ENCODE peak calls at places on chromosome X, in six cellular contexts. T is body of pancreas, W is GM23248, I is hepatocyte, Q is upper lobe of left lung, P is neuronal stem cell. C is an unnamed sample. For H3K4me1, the result is how much of the 10 kb centered on the place peaks cover.

GRCh38 chrX:140701480-140701879 is 8.1 kb upstream of the LINC00632 start:
- DNase-seq in P (no peak), T (peak), Q (no peak), I (peak), W (peak), C (no peak)

GRCh38 chrX:149185087-149185486 is 320.0 kb downstream of the IDS start:
- DNase-seq in W (peak), I (no peak), Q (no peak), P (no peak), T (no peak), C (no peak)

GRCh38 chrX:17642891-17643290 is 94.4 kb upstream of the SCML1 start:
- DNase-seq in I (no peak), P (no peak), T (no peak), W (no peak), Q (no peak), C (no peak)

GRCh38 chrX:125202486-125203378 is 116.9 kb upstream of the TEX13C start:
- DNase-seq in W (no peak), T (no peak), I (peak), Q (peak), P (no peak), C (no peak)

GRCh38 chrX:132216283-132216682 is 3.0 kb downstream of the RAP2C start:
- DNase-seq in T (no peak), Q (no peak), P (no peak), I (no peak), W (no peak), C (no peak)

GRCh38 chrX:28158019-28158777 is 176.9 kb upstream of the DCAF8L1 start:
- DNase-seq in Q (no peak), W (no peak), P (no peak), T (no peak), I (no peak), C (no peak)

GRCh38 chrX:51336584-51336983 is 4.0 kb downstream of the NUDT10 start:
- DNase-seq in I (peak), W (peak), P (no peak), T (peak), Q (no peak), C (no peak)

GRCh38 chrX:44974462-44974861 is 101.5 kb downstream of the KDM6A start:
- DNase-seq in I (no peak), W (peak), T (no peak), Q (no peak), P (no peak), C (no peak)

GRCh38 chrX:19670854-19671620 is 155.7 kb upstream of the MAP3K15 start:
- DNase-seq in Q (no peak), T (no peak), P (peak), I (peak), W (peak), C (no peak)

GRCh38 chrX:131792356-131792749 is 230.7 kb upstream of the STK26 start:
- DNase-seq in I (no peak), W (no peak), Q (no peak), T (peak), P (no peak), C (peak)

GRCh38 chrX:51803833-51804232 is 60.6 kb downstream of the GSPT2 start:
- DNase-seq in W (no peak), T (no peak), P (no peak), Q (no peak), I (no peak), C (no peak)

GRCh38 chrX:110852180-110852579 is 56.6 kb upstream of the CHRDL1 start:
- DNase-seq in I (peak), W (peak), Q (no peak), T (no peak), P (no peak), C (no peak)

GRCh38 chrX:45803383-45803921 is 602.8 kb upstream of the DIPK2B start:
- DNase-seq in T (no peak), I (no peak), Q (no peak), W (peak), P (no peak), C (no peak)

GRCh38 chrX:129772796-129773431 is 6.8 kb upstream of the SASH3 start:
- DNase-seq in P (no peak), I (no peak), Q (no peak), W (no peak), T (peak), C (peak)

GRCh38 chrX:119251381-119251780 is 15.3 kb downstream of the PGRMC1 start:
- DNase-seq in I (peak), T (no peak), P (no peak), Q (no peak), W (no peak), C (no peak)

GRCh38 chrX:124441971-124442370 is 95.6 kb downstream of the SH2D1A start:
- DNase-seq in I (no peak), T (no peak), W (no peak), Q (no peak), P (no peak), C (no peak)

GRCh38 chrX:97740044-97740443 is 856.3 kb downstream of the RPA4 start:
- DNase-seq in P (no peak), Q (no peak), I (no peak), T (no peak), W (peak), C (no peak)

GRCh38 chrX:71941771-71942170 is 31.1 kb downstream of the NHSL2 start:
- DNase-seq in W (peak), T (no peak), Q (no peak), I (peak), P (no peak), C (no peak)

GRCh38 chrX:65894138-65894537 is 145.7 kb downstream of the VSIG4 start:
- DNase-seq in I (no peak), W (no peak), Q (no peak), P (no peak), T (no peak), C (no peak)

GRCh38 chrX:10484683-10485247 is 135.6 kb downstream of the MID1 start:
- DNase-seq in P (no peak), W (peak), Q (no peak), T (no peak), I (no peak), C (no peak)

GRCh38 chrX:114774691-114775090 is 190.8 kb downstream of the HTR2C start:
- DNase-seq in Q (no peak), W (no peak), I (peak), T (no peak), P (no peak), C (no peak)

GRCh38 chrX:149494844-149495565 is 10.1 kb downstream of the IDS start:
- DNase-seq in W (no peak), Q (no peak), T (no peak), P (no peak), I (no peak), C (peak)

GRCh38 chrX:97895751-97896150 is 1012.0 kb downstream of the RPA4 start:
- DNase-seq in P (no peak), T (no peak), W (peak), I (no peak), Q (no peak), C (no peak)

GRCh38 chrX:23644744-23645143 is 22.5 kb upstream of the PRDX4 start:
- DNase-seq in P (no peak), I (no peak), T (peak), Q (no peak), W (no peak), C (no peak)

GRCh38 chrX:155094468-155095061 is 23.3 kb downstream of the BRCC3 start:
- DNase-seq in P (no peak), W (peak), I (peak), T (peak), Q (no peak), C (no peak)

GRCh38 chrX:97123001-97123400 is 239.3 kb downstream of the RPA4 start:
- DNase-seq in Q (no peak), T (no peak), I (no peak), P (no peak), W (no peak), C (no peak)

GRCh38 chrX:93695981-93696380 is 22.0 kb downstream of the FAM133A start:
- DNase-seq in W (no peak), I (no peak), P (no peak), T (no peak), Q (no peak), C (no peak)

GRCh38 chrX:70476934-70477733 is 32.5 kb downstream of the DLG3 start:
- DNase-seq in Q (no peak), T (peak), P (no peak), W (peak), I (peak), C (no peak)

GRCh38 chrX:1202251-1202650 is 10.2 kb downstream of the CRLF2 start:
- DNase-seq in P (no peak), I (no peak), Q (peak), W (no peak), T (no peak), C (peak)

GRCh38 chrX:109537324-109537665 is 651 bp downstream of the NXT2 start:
- DNase-seq in Q (no peak), I (peak), P (no peak), T (peak), W (peak), C (peak)

GRCh38 chrX:93322110-93322509 is 351.3 kb downstream of the NAP1L3 start:
- DNase-seq in T (no peak), Q (no peak), W (no peak), I (no peak), P (no peak), C (no peak)

GRCh38 chrX:47351706-47352105 is 18.7 kb upstream of the ZNF157 start:
- DNase-seq in T (no peak), Q (no peak), I (no peak), W (peak), P (no peak), C (no peak)

GRCh38 chrX:103538728-103539127 is 19.4 kb upstream of the RAB40A start:
- DNase-seq in W (no peak), Q (no peak), I (peak), T (peak), P (no peak), C (no peak)

GRCh38 chrX:145716226-145716625 is 101.4 kb upstream of the SLITRK2 start:
- DNase-seq in I (no peak), Q (no peak), T (no peak), P (no peak), W (no peak), C (no peak)

GRCh38 chrX:47623540-47624027 is 3.9 kb upstream of the SYN1 start:
- DNase-seq in P (peak), I (peak), Q (peak), W (peak), T (peak), C (peak)

GRCh38 chrX:727738-728621 is 97.4 kb downstream of the SHOX start:
- DNase-seq in P (peak), I (peak), T (peak), Q (no peak), W (peak), C (peak)

GRCh38 chrX:120753413-120754251 is 122.0 kb downstream of the CT47B1 start:
- DNase-seq in I (no peak), P (no peak), Q (no peak), T (no peak), W (no peak), C (no peak)

GRCh38 chrX:670596-670995 is 40.0 kb downstream of the SHOX start:
- DNase-seq in P (no peak), I (no peak), Q (no peak), T (no peak), W (no peak), C (no peak)

GRCh38 chrX:52585892-52586291 is 68.8 kb downstream of the SSX7 start:
- DNase-seq in W (no peak), P (no peak), I (no peak), T (no peak), Q (no peak), C (no peak)

DNA sequence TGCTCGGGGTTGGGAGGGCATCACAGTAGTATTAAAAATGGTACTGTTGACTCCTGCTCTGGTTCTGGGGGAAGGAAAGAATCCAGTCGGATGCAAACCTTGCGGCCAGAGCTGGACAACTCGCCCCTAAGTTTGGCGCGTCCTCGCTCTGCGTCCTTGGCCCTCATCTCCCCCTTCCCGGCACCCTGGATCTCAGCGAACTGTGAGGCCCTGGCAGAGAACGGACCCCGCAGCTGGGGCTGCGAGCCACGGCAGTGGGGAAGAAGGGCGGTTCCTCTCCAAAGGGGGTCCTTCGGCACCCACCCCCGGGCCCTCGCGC is 14.0 kb downstream of the ARHGEF6 start:
- DNase-seq in I (no peak), P (no peak), W (peak), T (no peak), Q (no peak), C (no peak)
- H3K4me1 ChIP-seq in I (under half), P (under half), W (under half), T (under half), Q (under half), C (under half)

DNA sequence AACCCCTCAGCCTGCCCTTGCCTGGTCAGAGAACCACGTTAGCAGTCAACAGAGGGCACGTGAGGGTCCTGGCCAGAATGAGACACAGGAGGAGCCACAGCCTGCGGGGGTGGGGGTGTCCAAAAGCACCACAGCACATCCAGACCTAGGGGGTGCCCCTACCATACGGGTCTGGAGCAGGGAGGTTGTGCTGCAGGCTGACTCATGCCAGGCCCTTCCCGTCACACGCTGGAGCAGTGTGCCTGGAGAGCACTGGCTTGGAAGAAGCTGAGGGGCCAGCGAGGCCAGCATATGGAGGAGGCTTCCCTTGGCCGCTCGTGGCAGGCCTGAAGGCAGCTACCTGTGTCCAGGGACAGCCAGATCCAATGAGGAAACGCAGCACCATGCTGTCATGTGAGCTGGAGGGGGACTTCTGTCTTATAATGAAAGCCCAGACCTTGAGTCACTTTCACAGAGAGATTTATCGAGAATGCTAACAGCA is 1.5 kb upstream of the IRAK1 start:
- DNase-seq in P (no peak), Q (no peak), W (peak), T (no peak), I (no peak), C (no peak)
- H3K4me3 ChIP-seq in P (no peak), Q (no peak), W (peak), T (no peak), I (no peak), C (no peak)

GRCh38 chrX:133401539-133401938 is 13.8 kb downstream of the GPC4 start:
- DNase-seq in P (no peak), W (peak), T (no peak), I (no peak), Q (no peak), C (no peak)

GRCh38 chrX:133399411-133399810 is 15.9 kb downstream of the GPC4 start:
- DNase-seq in Q (no peak), P (no peak), T (no peak), W (no peak), I (no peak), C (no peak)

GRCh38 chrX:133403984-133404383 is 11.3 kb downstream of the GPC4 start:
- DNase-seq in P (no peak), Q (no peak), W (no peak), T (no peak), I (no peak), C (no peak)

GRCh38 chrX:133402830-133403625 is 12.3 kb downstream of the GPC4 start:
- DNase-seq in I (no peak), W (no peak), Q (no peak), P (no peak), T (no peak), C (no peak)

GRCh38 chrX:133402042-133402453 is 13.2 kb downstream of the GPC4 start:
- DNase-seq in I (no peak), Q (no peak), W (peak), P (no peak), T (no peak), C (no peak)
- H3K27ac ChIP-seq in I (no peak), Q (no peak), W (peak), P (no peak), T (no peak), C (peak)

GRCh38 chrX:40171513-40172168 is 73.9 kb upstream of the BCOR start:
- DNase-seq in W (peak), T (no peak), I (peak), P (no peak), Q (peak), C (no peak)
- H3K4me1 ChIP-seq in W (under half), T (under half), I (half or more), P (under half), Q (under half), C (under half)

GRCh38 chrX:32150141-32150540 is 1061.2 kb downstream of the DMD start:
- DNase-seq in I (no peak), Q (no peak), W (no peak), T (no peak), P (no peak), C (no peak)

GRCh38 chrX:32153586-32153985 is 1057.8 kb downstream of the DMD start:
- DNase-seq in I (no peak), Q (no peak), W (no peak), T (no peak), P (no peak), C (no peak)

DNA sequence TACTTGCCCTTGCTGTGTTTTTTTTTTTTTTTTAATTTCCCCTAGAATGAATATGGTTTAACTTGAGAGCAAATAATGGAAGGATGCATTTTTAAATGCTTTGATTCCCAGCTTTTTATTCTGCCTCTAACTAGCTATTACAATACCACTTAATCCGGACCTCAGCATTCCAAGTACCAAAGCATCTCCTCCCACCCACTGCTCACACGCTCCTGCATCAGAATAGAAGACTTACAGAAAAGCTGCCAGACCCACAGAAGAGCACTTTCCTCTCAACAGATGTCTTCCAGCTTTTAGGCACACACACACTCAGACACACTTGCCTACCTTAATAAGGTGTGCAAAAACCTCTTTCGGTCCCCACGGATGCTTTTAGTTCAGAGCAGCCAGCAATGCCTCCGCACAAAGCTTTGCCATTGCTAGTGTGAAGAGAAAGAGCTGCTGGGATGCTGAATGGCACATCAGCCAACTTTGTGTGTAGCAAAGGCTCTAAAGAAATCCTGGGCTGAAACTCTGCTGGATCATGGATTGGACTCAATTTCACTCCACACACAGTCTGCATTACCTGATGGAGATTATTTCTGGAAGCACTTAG is 1056.2 kb downstream of the DMD start:
- DNase-seq in T (no peak), Q (no peak), P (peak), I (no peak), W (no peak), C (no peak)
- H3K4me3 ChIP-seq in T (no peak), Q (no peak), P (peak), I (no peak), W (no peak), C (no peak)

GRCh38 chrX:150507251-150507856 is 61.1 kb upstream of the MTM1 start:
- DNase-seq in T (peak), Q (peak), P (no peak), I (no peak), W (peak), C (no peak)
- H3K27ac ChIP-seq in T (peak), Q (peak), P (no peak), I (no peak), W (peak), C (peak)

GRCh38 chrX:13699183-13699826 is 10.4 kb downstream of the RAB9A start:
- DNase-seq in Q (no peak), T (peak), P (no peak), I (peak), W (peak), C (no peak)
- H3K4me1 ChIP-seq in Q (under half), T (half or more), P (under half), I (under half), W (under half), C (under half)

DNA sequence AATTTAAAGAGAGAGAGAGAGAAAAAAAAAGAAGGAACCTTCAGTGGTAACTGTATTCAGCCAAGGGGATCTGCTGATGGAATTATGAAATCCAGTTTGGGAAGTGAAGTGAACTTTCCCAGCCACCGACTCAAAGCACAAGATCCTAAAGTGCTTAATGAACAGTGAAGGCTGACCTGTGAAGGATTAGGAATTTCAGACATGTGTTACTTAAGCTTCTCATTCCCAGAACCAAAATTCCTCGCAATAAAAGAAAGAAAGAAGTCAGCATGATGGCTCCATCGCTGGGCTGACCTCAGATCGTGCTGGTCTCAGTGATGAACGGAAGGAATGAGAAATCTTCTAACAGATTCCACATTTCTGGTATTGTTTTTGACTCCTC is 135.2 kb downstream of the ARSF start:
- DNase-seq in Q (no peak), P (no peak), T (no peak), I (peak), W (peak), C (no peak)
- H3K4me3 ChIP-seq in Q (no peak), P (no peak), T (no peak), I (no peak), W (peak), C (no peak)

C was measured in ascending aorta.